ENCODE peak calls at places on chromosomes 3 and 15, in five cellular contexts. Q, W, C, O and F are unnamed samples.

GRCh38 chr3:154428369-154429206 is 1.4 kb downstream of the GPR149 start:
- DNase-seq in C (no peak), Q (no peak), O (no peak), W (peak), F (peak)

GRCh38 chr3:138946554-138947302 is at the start of the genes FOXL2 and FOXL2NB:
- DNase-seq in Q (no peak), C (peak), O (peak), W (peak), F (peak)

GRCh38 chr3:30836141-30836540 is 58.3 kb downstream of the GADL1 start:
- DNase-seq in C (no peak), W (no peak), Q (no peak), O (no peak), F (no peak)

GRCh38 chr3:55486101-55486856 is 827 bp downstream of the WNT5A start:
- DNase-seq in Q (no peak), O (peak), C (peak), W (peak), F (peak)

GRCh38 chr3:46892285-46893145 is 15.0 kb downstream of the PTH1R start:
- DNase-seq in O (peak), W (peak), C (peak), Q (peak), F (peak)

GRCh38 chr15:78033864-78034263 is 43.6 kb downstream of the TBC1D2B start:
- DNase-seq in W (no peak), C (peak), O (no peak), Q (no peak), F (no peak)

GRCh38 chr3:113223831-113224240 is 12.5 kb downstream of the BOC start:
- DNase-seq in Q (no peak), O (no peak), W (no peak), C (no peak), F (no peak)

GRCh38 chr3:102259636-102260035 is 175.2 kb upstream of the ZPLD1 start:
- DNase-seq in C (no peak), Q (no peak), W (no peak), O (no peak), F (no peak)

GRCh38 chr3:155995525-155996370 is 124.6 kb upstream of the KCNAB1 start:
- DNase-seq in W (peak), C (peak), O (peak), Q (no peak), F (no peak)

GRCh38 chr15:75034615-75035014 is 11.2 kb downstream of the PPCDC start:
- DNase-seq in C (no peak), O (peak), W (no peak), Q (no peak), F (no peak)

GRCh38 chr3:16410659-16411058 is 102.8 kb downstream of the RFTN1 start:
- DNase-seq in O (no peak), W (no peak), C (peak), Q (no peak), F (no peak)

GRCh38 chr15:39920510-39921273 is 626 bp upstream of the GPR176 start:
- DNase-seq in W (peak), O (peak), C (peak), Q (no peak), F (peak)

GRCh38 chr3:73791356-73791755 is 166.6 kb upstream of the PDZRN3 start:
- DNase-seq in O (no peak), Q (no peak), C (no peak), W (no peak), F (no peak)

GRCh38 chr15:45919806-45920205 is 285.0 kb downstream of the SQOR start:
- DNase-seq in O (peak), C (peak), W (no peak), Q (no peak), F (no peak)

GRCh38 chr15:59140422-59141226 is 35.7 kb downstream of the CCNB2 start:
- DNase-seq in W (no peak), Q (no peak), C (no peak), O (no peak), F (no peak)

GRCh38 chr3:183100376-183100775 is 1.1 kb upstream of the MCCC1 start:
- DNase-seq in C (no peak), W (no peak), Q (no peak), O (no peak), F (no peak)

GRCh38 chr3:186107148-186108105 is 1.5 kb downstream of the ETV5 start:
- DNase-seq in W (peak), C (peak), Q (no peak), O (peak), F (peak)

GRCh38 chr3:143775401-143775970 is 72.8 kb downstream of the SLC9A9 start:
- DNase-seq in O (peak), C (peak), W (no peak), Q (no peak), F (no peak)

GRCh38 chr15:68157074-68157473 is 48.1 kb downstream of the CALML4 start:
- DNase-seq in Q (no peak), C (no peak), W (no peak), O (no peak), F (no peak)

GRCh38 chr15:60854858-60855568 is 374.1 kb downstream of the RORA start:
- DNase-seq in O (peak), W (no peak), C (no peak), Q (no peak), F (no peak)

GRCh38 chr15:97966924-97967620 is 6.6 kb downstream of the ARRDC4 start:
- DNase-seq in O (no peak), W (no peak), Q (no peak), C (no peak), F (no peak)

GRCh38 chr3:94413721-94414106 is 350.9 kb downstream of the NSUN3 start:
- DNase-seq in Q (no peak), C (no peak), W (no peak), O (no peak), F (no peak)

GRCh38 chr15:61519296-61519695 is 290.2 kb upstream of the RORA start:
- DNase-seq in C (no peak), O (no peak), W (no peak), Q (no peak), F (no peak)

GRCh38 chr3:194758716-194759115 is 73.0 kb downstream of the FAM43A start:
- DNase-seq in O (no peak), W (no peak), Q (no peak), C (no peak), F (no peak)

GRCh38 chr15:49902791-49903481 is 216.1 kb downstream of the ATP8B4 start:
- DNase-seq in O (no peak), C (peak), W (no peak), Q (no peak), F (no peak)

GRCh38 chr15:67859331-67859946 is 19.6 kb upstream of the RNU6-1 start:
- DNase-seq in C (no peak), W (no peak), Q (no peak), O (no peak), F (no peak)

DNA sequence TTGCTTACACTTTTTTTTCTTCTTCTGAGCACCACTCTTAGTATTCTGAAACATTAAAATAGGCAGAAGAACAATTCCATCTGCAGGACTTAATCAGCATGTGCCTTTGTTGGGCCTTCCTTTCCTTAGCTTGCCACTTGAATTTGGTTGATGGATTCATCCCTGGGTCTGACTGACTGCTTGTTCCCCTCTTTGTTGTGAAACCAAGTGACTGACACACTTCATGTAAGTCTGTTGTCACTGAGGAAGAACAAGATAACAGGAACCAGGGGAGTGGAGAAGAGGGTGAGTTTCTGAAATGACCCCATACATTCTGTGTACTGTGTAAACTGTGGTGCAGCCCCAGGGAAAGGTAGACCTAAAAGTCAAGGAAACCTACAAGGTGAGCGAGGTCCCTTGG is 188.7 kb upstream of the TBC1D5 start:
- DNase-seq in Q (no peak), C (no peak), O (no peak), W (no peak), F (no peak)
- H2BK12ac ChIP-seq in Q (no peak), C (no peak), O (no peak), W (no peak), F (no peak)

DNA sequence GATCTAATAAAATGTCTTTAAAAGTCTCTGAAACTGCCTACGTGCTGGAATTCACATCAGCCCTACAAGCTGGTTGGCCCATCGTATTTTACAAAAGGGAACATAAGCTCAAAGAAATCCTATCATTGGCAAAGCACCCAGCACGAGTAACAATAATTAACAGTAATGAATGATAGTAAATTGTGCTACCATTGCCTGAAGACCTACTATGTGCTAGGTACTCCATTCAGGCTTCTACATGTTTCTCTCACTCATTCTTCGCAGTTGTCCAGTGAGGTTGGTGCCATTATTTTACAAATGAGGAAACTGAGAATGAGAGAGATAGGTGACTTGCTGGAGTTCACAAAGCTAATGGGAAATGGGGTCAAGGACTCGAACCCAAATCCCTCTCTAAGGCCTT is 7.1 kb upstream of the EPHB3 start:
- DNase-seq in C (no peak), O (no peak), W (no peak), Q (no peak), F (no peak)
- H3K4ac ChIP-seq in C (no peak), O (no peak), W (no peak), Q (no peak), F (no peak)

DNA sequence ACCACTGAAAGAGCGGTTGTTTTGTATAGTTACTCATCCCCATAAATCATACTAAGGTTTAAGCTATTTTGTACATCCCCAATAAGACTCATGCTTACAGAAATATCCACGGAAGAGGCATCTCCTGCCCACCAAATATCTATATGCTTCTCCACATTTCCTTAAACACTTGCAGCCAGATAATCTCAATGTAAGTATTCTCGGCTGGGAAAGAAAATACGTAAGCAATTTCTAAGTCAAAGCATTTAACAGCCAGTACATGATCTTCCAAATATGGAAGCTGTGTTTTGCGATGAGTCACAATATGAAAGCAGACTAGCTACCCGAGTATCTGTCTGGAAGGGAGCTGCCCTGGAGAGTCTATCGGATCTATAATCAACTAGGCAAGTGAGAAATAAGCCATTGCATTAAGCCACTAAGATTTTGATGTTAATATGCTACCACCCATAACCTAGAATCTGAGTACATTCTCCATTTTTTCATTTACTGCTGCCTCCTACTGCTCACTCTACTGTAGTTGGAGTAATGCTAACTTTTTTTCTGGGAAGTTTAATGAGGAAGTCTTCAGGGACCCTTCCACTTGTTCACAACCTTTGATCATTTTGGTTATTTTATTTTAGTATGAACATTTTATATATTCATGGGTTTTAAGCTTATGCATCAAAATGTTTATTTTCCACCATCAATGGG is 26.9 kb upstream of the ZMAT3 start:
- DNase-seq in C (peak), Q (no peak), O (peak), W (no peak), F (no peak)
- H2BK120ac ChIP-seq in C (no peak), Q (no peak), O (no peak), W (no peak), F (no peak)

GRCh38 chr15:70563561-70564095 is 199.7 kb downstream of the UACA start:
- DNase-seq in O (no peak), W (no peak), C (no peak), Q (no peak), F (peak)

GRCh38 chr15:70569139-70569717 is 194.1 kb downstream of the UACA start:
- DNase-seq in C (peak), Q (no peak), O (peak), W (no peak), F (peak)

GRCh38 chr15:70562906-70563305 is 200.5 kb downstream of the UACA start:
- DNase-seq in Q (no peak), C (no peak), O (no peak), W (no peak), F (no peak)

GRCh38 chr15:70566989-70567388 is 196.4 kb downstream of the UACA start:
- DNase-seq in Q (no peak), O (no peak), W (no peak), C (no peak), F (peak)

GRCh38 chr15:70566047-70566835 is 197.1 kb downstream of the UACA start:
- DNase-seq in W (no peak), O (no peak), C (peak), Q (no peak), F (peak)
- H2BK12ac ChIP-seq in W (no peak), O (no peak), C (peak), Q (no peak), F (no peak)